ENCODE peak calls at places on chromosomes 1 and 21, in six cellular contexts. U, V, Q, E, F and P are unnamed samples.

GRCh38 chr1:150575518-150576366 is 3.7 kb downstream of the MCL1 start:
- DNase-seq in E (no peak), U (no peak), F (peak; percentile 27), Q (no peak), V (no peak), P (no peak)

GRCh38 chr1:165063181-165063955 is 293.1 kb downstream of the LMX1A start:
- DNase-seq in U (no peak), F (no peak), Q (no peak), E (no peak), V (no peak), P (no peak)

GRCh38 chr1:41915786-41916571 is 2.7 kb downstream of the HIVEP3 start:
- DNase-seq in U (no peak), Q (no peak), F (no peak), V (no peak), E (no peak), P (no peak)

GRCh38 chr1:116853680-116854191 is 56.0 kb upstream of the PTGFRN start:
- DNase-seq in U (peak; percentile 58), F (peak; percentile 95), V (peak; percentile 16), Q (no peak), E (no peak), P (no peak)

GRCh38 chr1:151708891-151709290 is 7.7 kb downstream of the CELF3 start:
- DNase-seq in Q (no peak), V (no peak), U (no peak), E (no peak), F (no peak), P (no peak)

GRCh38 chr1:172602706-172603105 is 56.2 kb upstream of the FASLG start:
- DNase-seq in Q (no peak), V (no peak), F (no peak), E (no peak), U (no peak), P (no peak)

GRCh38 chr1:19815801-19816736 is 986 bp upstream of the RNF186 start:
- DNase-seq in U (no peak), E (no peak), F (peak; percentile 34), V (no peak), Q (no peak), P (no peak)

GRCh38 chr21:45804809-45805313 is 161.3 kb downstream of the PCBP3 start:
- DNase-seq in F (no peak), Q (no peak), E (no peak), V (no peak), U (no peak), P (no peak)

GRCh38 chr1:151372411-151372934 is at the start of gene SELENBP1:
- DNase-seq in V (peak; percentile 34), F (peak; percentile 45), U (peak; percentile 84), Q (peak; percentile 66), E (no peak), P (peak; percentile 48)

GRCh38 chr1:168085401-168085872 is 51.3 kb downstream of the GPR161 start:
- DNase-seq in U (no peak), Q (no peak), E (no peak), V (no peak), F (no peak), P (no peak)

GRCh38 chr1:170238704-170239391 is 93.1 kb downstream of the NTMT2 start:
- DNase-seq in F (no peak), E (no peak), Q (no peak), U (no peak), V (no peak), P (no peak)